ENCODE peak calls at places on chromosomes 12 and 14, in six cellular contexts. Z is gastrocnemius medialis, L is GM12878, M is A549, H is K562, B is Peyer's patch. P is an unnamed sample. For H3K4me1, the result is how much of the 10 kb centered on the place peaks cover.

GRCh38 chr12:57475271-57476161 is 4.2 kb downstream of the ARHGAP9 start:
- DNase-seq in Z (no peak), L (no peak), M (no peak), H (no peak), B (no peak), P (peak)

GRCh38 chr14:51653096-51653814 is 1.5 kb downstream of the FRMD6 start:
- DNase-seq in Z (no peak), L (no peak), M (peak), H (no peak), B (no peak), P (no peak)

GRCh38 chr14:25803419-25804018 is 753.6 kb upstream of the STXBP6 start:
- DNase-seq in Z (no peak), L (no peak), M (no peak), H (no peak), B (no peak), P (no peak)

GRCh38 chr12:109433618-109434017 is 43.5 kb downstream of the KCTD10 start:
- DNase-seq in Z (no peak), L (no peak), M (no peak), H (peak), B (no peak), P (no peak)

GRCh38 chr14:35425850-35426249 is 21.3 kb upstream of the NFKBIA start:
- DNase-seq in Z (no peak), L (no peak), M (no peak), H (no peak), B (no peak), P (no peak)

GRCh38 chr14:67373347-67373746 is 13.2 kb downstream of the EIF2S1 start:
- DNase-seq in Z (no peak), L (peak), M (no peak), H (no peak), B (no peak), P (no peak)

GRCh38 chr14:102333795-102334415 is 14.4 kb downstream of the ZNF839 start:
- DNase-seq in Z (no peak), L (no peak), M (no peak), H (no peak), B (no peak), P (no peak)

GRCh38 chr12:124633269-124633953 is 66.0 kb upstream of the NCOR2 start:
- DNase-seq in Z (no peak), L (no peak), M (peak), H (peak), B (no peak), P (no peak)

GRCh38 chr12:67433393-67434175 is 164.4 kb downstream of the CAND1 start:
- DNase-seq in Z (no peak), L (no peak), M (peak), H (peak), B (no peak), P (no peak)

GRCh38 chr12:24856541-24856940 is 92.4 kb downstream of the BCAT1 start:
- DNase-seq in Z (no peak), L (no peak), M (no peak), H (no peak), B (no peak), P (no peak)

GRCh38 chr12:6608592-6609311 is 1.6 kb upstream of the CHD4 start:
- DNase-seq in Z (no peak), L (no peak), M (peak), H (peak), B (no peak), P (no peak)

GRCh38 chr14:66272221-66272620 is 213.9 kb upstream of the CCDC196 start:
- DNase-seq in Z (no peak), L (no peak), M (no peak), H (no peak), B (no peak), P (no peak)

GRCh38 chr12:17992002-17992656 is 97.9 kb downstream of the RERGL start:
- DNase-seq in Z (no peak), L (peak), M (peak), H (peak), B (no peak), P (no peak)

GRCh38 chr14:77114609-77115008 is 16.6 kb downstream of the CIPC start:
- DNase-seq in Z (no peak), L (no peak), M (no peak), H (no peak), B (no peak), P (no peak)

GRCh38 chr12:12736759-12737676 is 19.9 kb downstream of the CDKN1B start:
- DNase-seq in Z (no peak), L (peak), M (peak), H (no peak), B (peak), P (no peak)

GRCh38 chr12:62190081-62190480 is 70.1 kb upstream of the USP15 start:
- DNase-seq in Z (no peak), L (no peak), M (no peak), H (no peak), B (no peak), P (no peak)

GRCh38 chr12:10829994-10830393 is 3.8 kb upstream of the TAS2R10 start:
- DNase-seq in Z (no peak), L (no peak), M (no peak), H (no peak), B (no peak), P (no peak)

GRCh38 chr12:49093746-49094103 is 876 bp downstream of the DHH start:
- DNase-seq in Z (no peak), L (no peak), M (no peak), H (peak), B (no peak), P (no peak)
- H3K4me1 ChIP-seq in Z (under half), L (under half), M (under half), H (half or more), B (under half), P (under half)

DNA sequence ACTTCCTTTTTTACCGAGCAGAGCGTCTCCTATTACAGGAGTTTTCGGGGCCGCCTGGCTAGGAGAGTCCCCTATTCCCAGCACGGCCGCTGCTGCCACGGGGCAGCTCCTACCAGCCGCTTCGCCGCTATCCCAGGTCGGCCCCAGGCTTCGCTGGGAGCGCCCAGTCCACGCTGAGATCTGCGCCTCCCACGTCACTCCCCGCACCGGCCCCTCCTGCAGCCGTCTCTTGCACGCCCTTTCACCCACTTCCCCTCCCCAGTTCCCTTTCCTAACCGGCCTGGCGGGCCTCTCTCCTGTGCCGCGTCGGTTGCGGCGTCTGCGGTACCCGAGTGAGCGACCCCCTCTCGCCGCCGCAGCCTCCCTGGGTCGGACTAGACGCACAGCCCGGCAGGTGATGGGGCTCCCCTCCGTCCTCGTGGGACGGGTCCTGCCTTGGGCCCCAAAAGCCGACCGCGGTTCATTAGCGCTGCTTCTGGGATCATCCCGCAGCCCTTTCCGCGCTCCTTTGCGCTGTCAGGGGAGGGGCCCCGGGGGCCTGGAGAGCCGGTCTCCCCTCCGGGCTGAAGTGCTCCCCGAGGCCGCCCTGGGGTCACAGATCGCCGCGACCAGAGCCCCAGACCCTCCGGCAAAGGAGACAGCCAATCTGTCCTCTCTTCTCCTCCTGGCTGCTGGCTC is 1318.4 kb downstream of the TMEM121 start:
- DNase-seq in Z (peak), L (no peak), M (peak), H (no peak), B (peak), P (peak)
- H3K4me3 ChIP-seq in Z (peak), L (peak), M (peak), H (peak), B (peak), P (peak)

GRCh38 chr14:61761959-61762786 is at the start of gene SNAPC1:
- DNase-seq in Z (peak), L (peak), M (peak), H (peak), B (peak), P (peak)
- TF ChIP-seq POLR2A in Z (peak), L (peak), M (peak), H (peak), B (peak), P (peak)

GRCh38 chr12:116159593-116159992 is 117.9 kb downstream of the MED13L start:
- DNase-seq in Z (no peak), L (no peak), M (no peak), H (no peak), B (no peak), P (no peak)
- H3K4me1 ChIP-seq in Z (half or more), L (under half), M (half or more), H (under half), B (under half), P (under half)

GRCh38 chr12:91104812-91105466 is 6.4 kb downstream of the LUM start:
- DNase-seq in Z (no peak), L (no peak), M (no peak), H (no peak), B (no peak), P (no peak)

GRCh38 chr12:91103101-91103500 is 8.2 kb downstream of the LUM start:
- DNase-seq in Z (no peak), L (no peak), M (no peak), H (no peak), B (no peak), P (no peak)

GRCh38 chr12:91106283-91106682 is 5.0 kb downstream of the LUM start:
- DNase-seq in Z (no peak), L (no peak), M (no peak), H (no peak), B (no peak), P (no peak)

GRCh38 chr12:91108196-91108595 is 3.1 kb downstream of the LUM start:
- DNase-seq in Z (no peak), L (no peak), M (no peak), H (no peak), B (no peak), P (no peak)

GRCh38 chr12:91105807-91106206 is 5.5 kb downstream of the LUM start:
- DNase-seq in Z (no peak), L (no peak), M (no peak), H (no peak), B (no peak), P (no peak)
- H3K4me3 ChIP-seq in Z (no peak), L (no peak), M (no peak), H (no peak), B (no peak), P (no peak)

P was measured in right lobe of liver.